ENCODE peak calls at places on chromosome 7, in four cellular contexts. One of them, this sample, is unnamed.

GRCh38 chr7:82382276-82382675 is 61.3 kb downstream of the CACNA2D1 start:
- DNase-seq in T47D: no peak
- DNase-seq in NCI-H748 treated with DMSO at 0.1 percent for 48 hours: no peak
- DNase-seq in WTC11: peak
- DNase-seq in this sample: no peak

GRCh38 chr7:27860800-27861199 is 120.8 kb downstream of the TAX1BP1 start:
- DNase-seq in T47D: no peak
- DNase-seq in NCI-H748 treated with DMSO at 0.1 percent for 48 hours: no peak
- DNase-seq in WTC11: no peak
- DNase-seq in this sample: no peak

GRCh38 chr7:142587578-142588191 is 161.6 kb upstream of the PRSS1 start:
- DNase-seq in T47D: peak
- DNase-seq in NCI-H748 treated with DMSO at 0.1 percent for 48 hours: peak
- DNase-seq in WTC11: no peak
- DNase-seq in this sample: no peak

GRCh38 chr7:7702826-7703225 is 15.6 kb downstream of the RPA3 start:
- DNase-seq in T47D: no peak
- DNase-seq in NCI-H748 treated with DMSO at 0.1 percent for 48 hours: no peak
- DNase-seq in WTC11: no peak
- DNase-seq in this sample: no peak

GRCh38 chr7:146175716-146176115 is 59.1 kb downstream of the CNTNAP2 start:
- DNase-seq in T47D: no peak
- DNase-seq in NCI-H748 treated with DMSO at 0.1 percent for 48 hours: no peak
- DNase-seq in WTC11: no peak
- DNase-seq in this sample: no peak

GRCh38 chr7:37318541-37318940 is 130.1 kb downstream of the ELMO1 start:
- DNase-seq in T47D: no peak
- DNase-seq in NCI-H748 treated with DMSO at 0.1 percent for 48 hours: no peak
- DNase-seq in WTC11: no peak
- DNase-seq in this sample: no peak

GRCh38 chr7:138465046-138465445 is 5.0 kb downstream of the TRIM24 start:
- DNase-seq in T47D: no peak
- DNase-seq in NCI-H748 treated with DMSO at 0.1 percent for 48 hours: no peak
- DNase-seq in WTC11: no peak
- DNase-seq in this sample: no peak

GRCh38 chr7:479948-480499 is 39.6 kb downstream of the PDGFA start:
- DNase-seq in T47D: no peak
- DNase-seq in NCI-H748 treated with DMSO at 0.1 percent for 48 hours: no peak
- DNase-seq in WTC11: peak
- DNase-seq in this sample: peak

GRCh38 chr7:1646957-1647891 is 22.9 kb upstream of the ELFN1 start:
- DNase-seq in T47D: no peak
- DNase-seq in NCI-H748 treated with DMSO at 0.1 percent for 48 hours: no peak
- DNase-seq in WTC11: no peak
- DNase-seq in this sample: peak

GRCh38 chr7:128988372-128988771 is 50.6 kb downstream of the IRF5 start:
- DNase-seq in T47D: no peak
- DNase-seq in NCI-H748 treated with DMSO at 0.1 percent for 48 hours: no peak
- DNase-seq in WTC11: no peak
- DNase-seq in this sample: no peak

GRCh38 chr7:148883233-148884048 is 650 bp downstream of the EZH2 start:
- DNase-seq in T47D: no peak
- DNase-seq in NCI-H748 treated with DMSO at 0.1 percent for 48 hours: no peak
- DNase-seq in WTC11: peak
- DNase-seq in this sample: peak

GRCh38 chr7:16657656-16658279 is 11.8 kb downstream of the BZW2 start:
- DNase-seq in T47D: no peak
- DNase-seq in NCI-H748 treated with DMSO at 0.1 percent for 48 hours: no peak
- DNase-seq in WTC11: peak
- DNase-seq in this sample: peak

GRCh38 chr7:150374472-150374871 is 4.7 kb upstream of the ZNF775 start:
- DNase-seq in T47D: no peak
- DNase-seq in NCI-H748 treated with DMSO at 0.1 percent for 48 hours: no peak
- DNase-seq in WTC11: peak
- DNase-seq in this sample: no peak

GRCh38 chr7:159020987-159021386 is 123.7 kb downstream of the VIPR2 start:
- DNase-seq in T47D: no peak
- DNase-seq in NCI-H748 treated with DMSO at 0.1 percent for 48 hours: no peak
- DNase-seq in WTC11: peak
- DNase-seq in this sample: peak

GRCh38 chr7:36306722-36307121 is 82.9 kb upstream of the ANLN start:
- DNase-seq in T47D: no peak
- DNase-seq in NCI-H748 treated with DMSO at 0.1 percent for 48 hours: no peak
- DNase-seq in WTC11: no peak
- DNase-seq in this sample: no peak

GRCh38 chr7:1388936-1389335 is 70.3 kb downstream of the MICALL2 start:
- DNase-seq in T47D: no peak
- DNase-seq in NCI-H748 treated with DMSO at 0.1 percent for 48 hours: no peak
- DNase-seq in WTC11: no peak
- DNase-seq in this sample: no peak

GRCh38 chr7:106668853-106669539 is 8.0 kb upstream of the CCDC71L start:
- DNase-seq in T47D: no peak
- DNase-seq in NCI-H748 treated with DMSO at 0.1 percent for 48 hours: no peak
- DNase-seq in WTC11: no peak
- DNase-seq in this sample: no peak

GRCh38 chr7:41885748-41886147 is 182.9 kb upstream of the INHBA start:
- DNase-seq in T47D: no peak
- DNase-seq in NCI-H748 treated with DMSO at 0.1 percent for 48 hours: no peak
- DNase-seq in WTC11: no peak
- DNase-seq in this sample: no peak

GRCh38 chr7:80922254-80923049 is 3.6 kb upstream of the SEMA3C start:
- DNase-seq in T47D: peak
- DNase-seq in NCI-H748 treated with DMSO at 0.1 percent for 48 hours: no peak
- DNase-seq in WTC11: no peak
- DNase-seq in this sample: no peak

GRCh38 chr7:146772581-146772980 is 656.0 kb downstream of the CNTNAP2 start:
- DNase-seq in T47D: peak
- DNase-seq in NCI-H748 treated with DMSO at 0.1 percent for 48 hours: no peak
- DNase-seq in WTC11: peak
- DNase-seq in this sample: no peak

GRCh38 chr7:76011437-76011836 is 17.0 kb upstream of the TMEM120A start:
- DNase-seq in T47D: no peak
- DNase-seq in NCI-H748 treated with DMSO at 0.1 percent for 48 hours: no peak
- DNase-seq in WTC11: no peak
- DNase-seq in this sample: peak

GRCh38 chr7:14016950-14017349 is 27.5 kb upstream of the ETV1 start:
- DNase-seq in T47D: no peak
- DNase-seq in NCI-H748 treated with DMSO at 0.1 percent for 48 hours: no peak
- DNase-seq in WTC11: no peak
- DNase-seq in this sample: no peak

GRCh38 chr7:100483101-100483727 is 513 bp upstream of the NYAP1 start:
- DNase-seq in T47D: peak
- DNase-seq in NCI-H748 treated with DMSO at 0.1 percent for 48 hours: peak
- DNase-seq in WTC11: peak
- DNase-seq in this sample: peak

GRCh38 chr7:11374629-11375028 is 401.0 kb downstream of the PHF14 start:
- DNase-seq in T47D: no peak
- DNase-seq in NCI-H748 treated with DMSO at 0.1 percent for 48 hours: no peak
- DNase-seq in WTC11: no peak
- DNase-seq in this sample: no peak

GRCh38 chr7:151399906-151400305 is 9.9 kb downstream of the WDR86 start:
- DNase-seq in T47D: no peak
- DNase-seq in NCI-H748 treated with DMSO at 0.1 percent for 48 hours: no peak
- DNase-seq in WTC11: no peak
- DNase-seq in this sample: no peak

GRCh38 chr7:69751026-69751425 is 152.8 kb downstream of the AUTS2 start:
- DNase-seq in T47D: no peak
- DNase-seq in NCI-H748 treated with DMSO at 0.1 percent for 48 hours: peak
- DNase-seq in WTC11: no peak
- DNase-seq in this sample: no peak

GRCh38 chr7:4959356-4959755 is 369 bp upstream of the MMD2 start:
- DNase-seq in T47D: no peak
- DNase-seq in NCI-H748 treated with DMSO at 0.1 percent for 48 hours: no peak
- DNase-seq in WTC11: no peak
- DNase-seq in this sample: no peak

GRCh38 chr7:76292206-76292573 is 10.3 kb upstream of the HSPB1 start:
- DNase-seq in T47D: peak
- DNase-seq in NCI-H748 treated with DMSO at 0.1 percent for 48 hours: no peak
- DNase-seq in WTC11: no peak
- DNase-seq in this sample: no peak

GRCh38 chr7:157753713-157754415 is 417.1 kb downstream of the DNAJB6 start:
- DNase-seq in T47D: no peak
- DNase-seq in NCI-H748 treated with DMSO at 0.1 percent for 48 hours: no peak
- DNase-seq in WTC11: no peak
- DNase-seq in this sample: no peak

GRCh38 chr7:105454921-105455320 is 66.2 kb upstream of the SRPK2 start:
- DNase-seq in T47D: no peak
- DNase-seq in NCI-H748 treated with DMSO at 0.1 percent for 48 hours: no peak
- DNase-seq in WTC11: no peak
- DNase-seq in this sample: no peak

GRCh38 chr7:27154901-27155815 is 1.3 kb downstream of the HOXA7 start:
- DNase-seq in T47D: no peak
- DNase-seq in NCI-H748 treated with DMSO at 0.1 percent for 48 hours: no peak
- DNase-seq in WTC11: no peak
- DNase-seq in this sample: no peak

GRCh38 chr7:37083311-37084096 is 359.2 kb upstream of the AOAH start:
- DNase-seq in T47D: no peak
- DNase-seq in NCI-H748 treated with DMSO at 0.1 percent for 48 hours: no peak
- DNase-seq in WTC11: no peak
- DNase-seq in this sample: peak

GRCh38 chr7:25795824-25796235 is 356.2 kb upstream of the NFE2L3 start:
- DNase-seq in T47D: peak
- DNase-seq in NCI-H748 treated with DMSO at 0.1 percent for 48 hours: no peak
- DNase-seq in WTC11: no peak
- DNase-seq in this sample: no peak

This sample was measured in heart left ventricle.